ENCODE peak calls at places on chromosomes 11 and 22, in five cellular contexts. A is H9, H is neuronal stem cell, W is H1, M is trophoblast cell. X is an unnamed sample.

GRCh38 chr11:118618991-118619375 is 11.6 kb downstream of the PHLDB1 start:
- DNase-seq in A (no peak), H (no peak), W (no peak), M (no peak), X (peak)

GRCh38 chr11:93089474-93090102 is 108.2 kb downstream of the SLC36A4 start:
- DNase-seq in A (peak), H (no peak), W (no peak), M (peak), X (peak)

GRCh38 chr22:49997221-49997599 is 15.4 kb downstream of the IL17REL start:
- DNase-seq in A (no peak), H (no peak), W (no peak), M (no peak), X (no peak)

GRCh38 chr22:45884201-45885067 is 92.5 kb downstream of the WNT7B start:
- DNase-seq in A (peak), H (no peak), W (no peak), M (no peak), X (no peak)

GRCh38 chr11:111977141-111978027 is 40.2 kb downstream of the DIXDC1 start:
- DNase-seq in A (peak), H (peak), W (no peak), M (peak), X (peak)

GRCh38 chr11:2524446-2525165 is 79.8 kb downstream of the KCNQ1 start:
- DNase-seq in A (no peak), H (no peak), W (no peak), M (no peak), X (no peak)

GRCh38 chr22:49400866-49401598 is 426.6 kb downstream of the BRD1 start:
- DNase-seq in A (peak), H (no peak), W (no peak), M (no peak), X (no peak)

GRCh38 chr11:68546555-68546954 is 86.0 kb downstream of the PPP6R3 start:
- DNase-seq in A (no peak), H (no peak), W (no peak), M (no peak), X (peak)

GRCh38 chr11:102776454-102776853 is 4.0 kb downstream of the MMP10 start:
- DNase-seq in A (no peak), H (no peak), W (no peak), M (peak), X (no peak)

GRCh38 chr11:69361048-69361447 is 67.1 kb downstream of the MYEOV start:
- DNase-seq in A (peak), H (no peak), W (no peak), M (no peak), X (no peak)

GRCh38 chr22:45672564-45673481 is 1.2 kb downstream of the ATXN10 start:
- DNase-seq in A (no peak), H (no peak), W (no peak), M (no peak), X (no peak)

GRCh38 chr11:67295846-67296245 is 6.7 kb downstream of the ANKRD13D start:
- DNase-seq in A (no peak), H (no peak), W (no peak), M (no peak), X (no peak)

GRCh38 chr22:43176090-43176489 is 10.8 kb downstream of the TTLL12 start:
- DNase-seq in A (no peak), H (no peak), W (no peak), M (no peak), X (no peak)

GRCh38 chr22:31091106-31091975 is 10.2 kb downstream of the SMTN start:
- DNase-seq in A (no peak), H (no peak), W (no peak), M (no peak), X (no peak)

GRCh38 chr11:120682026-120682649 is 170.6 kb downstream of the GRIK4 start:
- DNase-seq in A (peak), H (no peak), W (peak), M (no peak), X (no peak)

GRCh38 chr11:119134389-119134978 is 13.1 kb downstream of the HINFP start:
- DNase-seq in A (no peak), H (no peak), W (no peak), M (peak), X (peak)

GRCh38 chr11:64226507-64227051 is 505 bp downstream of the NUDT22 start:
- DNase-seq in A (peak), H (no peak), W (no peak), M (peak), X (no peak)

GRCh38 chr11:16789061-16789415 is 50.6 kb downstream of the C11orf58 start:
- DNase-seq in A (no peak), H (no peak), W (no peak), M (no peak), X (no peak)

GRCh38 chr11:84824624-84825023 is 802.5 kb downstream of the DLG2 start:
- DNase-seq in A (no peak), H (no peak), W (no peak), M (peak), X (peak)

GRCh38 chr11:77442394-77443053 is 31.4 kb downstream of the PAK1 start:
- DNase-seq in A (no peak), H (no peak), W (no peak), M (no peak), X (no peak)

GRCh38 chr11:45173064-45173463 is 26.6 kb downstream of the PRDM11 start:
- DNase-seq in A (no peak), H (no peak), W (no peak), M (no peak), X (no peak)

GRCh38 chr11:95968585-95968984 is 44.7 kb upstream of the MTMR2 start:
- DNase-seq in A (no peak), H (no peak), W (no peak), M (no peak), X (no peak)

GRCh38 chr11:73188301-73188700 is 29.8 kb upstream of the P2RY2 start:
- DNase-seq in A (no peak), H (no peak), W (no peak), M (no peak), X (no peak)

GRCh38 chr22:17235861-17236260 is 16.6 kb upstream of the ADA2 start:
- DNase-seq in A (no peak), H (no peak), W (no peak), M (no peak), X (no peak)

GRCh38 chr22:50469377-50470305 is 5.2 kb downstream of the SBF1 start:
- DNase-seq in A (peak), H (no peak), W (peak), M (no peak), X (peak)

GRCh38 chr11:112694244-112694643 is 267.0 kb upstream of the NCAM1 start:
- DNase-seq in A (no peak), H (no peak), W (no peak), M (no peak), X (no peak)

GRCh38 chr11:130940706-130941105 is 24.4 kb upstream of the SNX19 start:
- DNase-seq in A (no peak), H (no peak), W (no peak), M (no peak), X (no peak)
- H2BK12ac ChIP-seq in A (no peak), H (no peak), W (no peak), M (no peak), X (no peak)

GRCh38 chr22:40203568-40203967 is 25.8 kb downstream of the TNRC6B start:
- DNase-seq in A (no peak), H (no peak), W (no peak), M (no peak), X (no peak)

GRCh38 chr22:40204331-40205116 is 26.8 kb downstream of the TNRC6B start:
- DNase-seq in A (no peak), H (no peak), W (no peak), M (peak), X (peak)

GRCh38 chr22:40209945-40210485 is 32.3 kb downstream of the TNRC6B start:
- DNase-seq in A (no peak), H (no peak), W (no peak), M (no peak), X (no peak)

GRCh38 chr22:40202225-40202944 is 24.7 kb downstream of the TNRC6B start:
- DNase-seq in A (no peak), H (no peak), W (no peak), M (no peak), X (peak)

DNA sequence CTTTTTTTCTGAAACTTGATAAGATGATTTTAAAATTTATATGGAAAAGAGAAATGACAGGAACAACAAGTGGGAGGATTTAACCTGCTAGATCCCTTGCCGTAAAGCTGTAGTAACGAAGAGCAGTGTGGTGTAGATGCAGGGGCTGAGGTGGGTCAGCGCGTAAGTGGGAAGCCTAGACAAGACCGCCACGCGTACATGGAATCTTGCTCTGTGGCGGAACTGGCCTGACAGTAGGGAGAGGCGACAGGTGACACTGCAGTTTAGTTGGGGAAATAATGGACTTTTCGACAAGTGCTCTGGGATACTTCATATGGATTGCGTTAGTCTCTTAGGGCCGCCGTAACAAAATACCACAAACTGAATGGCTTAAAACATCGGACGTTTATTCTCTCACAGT is 28.8 kb downstream of the TNRC6B start:
- DNase-seq in A (no peak), H (no peak), W (no peak), M (no peak), X (no peak)
- H3K4me2 ChIP-seq in A (no peak), H (no peak), W (no peak), M (no peak), X (no peak)

GRCh38 chr11:126951465-126951864 is 49.1 kb downstream of the KIRREL3 start:
- DNase-seq in A (no peak), H (no peak), W (no peak), M (no peak), X (no peak)
- H2BK12ac ChIP-seq in A (no peak), H (no peak), W (no peak), M (no peak), X (no peak)

GRCh38 chr11:12435264-12435663 is 57.9 kb downstream of the PARVA start:
- DNase-seq in A (no peak), H (no peak), W (no peak), M (no peak), X (no peak)
- H3K4me2 ChIP-seq in A (no peak), H (no peak), W (no peak), M (no peak), X (no peak)

GRCh38 chr11:56176318-56176717 is at the start of gene OR5J2:
- DNase-seq in A (no peak), H (no peak), W (no peak), M (no peak), X (no peak)
- H2BK12ac ChIP-seq in A (no peak), H (no peak), W (no peak), M (no peak), X (no peak)

GRCh38 chr22:26902401-26903029 is 245.1 kb downstream of the MIAT start:
- DNase-seq in A (no peak), H (no peak), W (no peak), M (no peak), X (no peak)
- H3K4me2 ChIP-seq in A (peak), H (peak), W (peak), M (no peak), X (peak)

GRCh38 chr22:20560716-20561115 is 53.3 kb downstream of the MED15 start:
- DNase-seq in A (no peak), H (no peak), W (no peak), M (no peak), X (no peak)
- H2BK12ac ChIP-seq in A (no peak), H (no peak), W (no peak), M (no peak), X (no peak)

DNA sequence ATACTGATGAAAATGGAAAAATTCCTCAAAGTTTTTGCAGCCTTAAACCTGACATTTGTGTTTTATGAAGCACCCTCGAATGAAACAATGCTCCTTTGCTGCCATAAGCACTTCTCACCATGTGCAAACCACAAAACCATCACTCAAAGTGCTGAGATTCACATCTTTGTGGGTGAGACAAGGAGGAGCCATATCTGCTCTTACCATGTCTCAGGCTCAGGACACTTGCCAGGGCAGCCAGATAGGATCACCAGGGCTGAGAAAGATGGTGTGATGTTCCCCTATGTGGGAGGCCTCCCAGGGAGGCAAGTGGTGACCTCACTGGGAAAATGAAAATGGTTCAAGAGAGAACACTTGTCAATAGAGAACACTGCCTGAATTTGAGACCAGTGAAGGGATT is 120.4 kb downstream of the CCDC34 start:
- DNase-seq in A (no peak), H (no peak), W (no peak), M (no peak), X (peak)
- H3K4me2 ChIP-seq in A (no peak), H (no peak), W (no peak), M (no peak), X (no peak)

GRCh38 chr22:36362077-36362476 is 25.7 kb downstream of the MYH9 start:
- DNase-seq in A (no peak), H (no peak), W (no peak), M (no peak), X (no peak)

GRCh38 chr22:36360871-36361383 is 26.8 kb downstream of the MYH9 start:
- DNase-seq in A (no peak), H (no peak), W (no peak), M (peak), X (peak)

GRCh38 chr22:36358533-36359171 is 29.1 kb downstream of the MYH9 start:
- DNase-seq in A (no peak), H (no peak), W (no peak), M (peak), X (no peak)

GRCh38 chr22:36359172-36359973 is 28.4 kb downstream of the MYH9 start:
- DNase-seq in A (no peak), H (no peak), W (no peak), M (no peak), X (no peak)

GRCh38 chr22:36360011-36360410 is 27.8 kb downstream of the MYH9 start:
- DNase-seq in A (no peak), H (no peak), W (no peak), M (peak), X (no peak)
- H2BK12ac ChIP-seq in A (no peak), H (no peak), W (no peak), M (no peak), X (no peak)